ENCODE peak calls at places on chromosome 9, in five cellular contexts. S is glutamatergic neuron, K is OCI-LY7, Y is ecto neural progenitor cell, H is C1 segment of cervical spinal cord. U is an unnamed sample.

GRCh38 chr9:115237383-115238087 is 119.6 kb upstream of the TNC start:
- DNase-seq in Y (no peak), H (no peak), S (no peak), K (no peak), U (no peak)

GRCh38 chr9:132994410-132995120 is 16.1 kb downstream of the GFI1B start:
- DNase-seq in H (no peak), Y (peak), K (peak), S (no peak), U (no peak)

GRCh38 chr9:101047848-101048402 is 19.4 kb downstream of the PLPPR1 start:
- DNase-seq in H (peak), K (no peak), Y (no peak), S (no peak), U (no peak)

GRCh38 chr9:6126377-6126776 is 89.2 kb upstream of the IL33 start:
- DNase-seq in Y (no peak), K (no peak), H (no peak), S (no peak), U (peak)

GRCh38 chr9:17246770-17247169 is 111.9 kb downstream of the CNTLN start:
- DNase-seq in H (no peak), Y (no peak), K (no peak), S (no peak), U (no peak)

GRCh38 chr9:4344946-4345345 is 45.1 kb upstream of the GLIS3 start:
- DNase-seq in Y (no peak), S (no peak), K (no peak), H (no peak), U (no peak)

GRCh38 chr9:35164711-35165110 is 2.9 kb downstream of the UNC13B start:
- DNase-seq in S (no peak), K (no peak), H (no peak), Y (no peak), U (no peak)

GRCh38 chr9:130013326-130013725 is 29.7 kb downstream of the FNBP1 start:
- DNase-seq in Y (no peak), S (no peak), K (no peak), H (no peak), U (no peak)

GRCh38 chr9:96654450-96655197 is 493 bp downstream of the PRXL2C start:
- DNase-seq in S (peak), H (peak), Y (peak), K (no peak), U (peak)

GRCh38 chr9:89743216-89743575 is 138.4 kb downstream of the GADD45G start:
- DNase-seq in S (no peak), H (no peak), Y (no peak), K (peak), U (no peak)

GRCh38 chr9:82570226-82570625 is 492.7 kb downstream of the RASEF start:
- DNase-seq in H (no peak), Y (no peak), S (no peak), K (no peak), U (no peak)

GRCh38 chr9:87148391-87149237 is 201.3 kb upstream of the GAS1 start:
- DNase-seq in H (peak), K (no peak), S (peak), Y (peak), U (peak)

GRCh38 chr9:137313956-137314560 is 12.0 kb upstream of the NRARP start:
- DNase-seq in S (peak), H (no peak), Y (peak), K (no peak), U (peak)

GRCh38 chr9:83449166-83449565 is 89.0 kb downstream of the FRMD3 start:
- DNase-seq in K (no peak), S (no peak), H (no peak), Y (no peak), U (no peak)

GRCh38 chr9:19782005-19782404 is 6.8 kb downstream of the SLC24A2 start:
- DNase-seq in Y (no peak), S (no peak), K (no peak), H (no peak), U (no peak)

GRCh38 chr9:111298831-111299603 is 31.0 kb downstream of the OR2K2 start:
- DNase-seq in H (peak), K (peak), S (no peak), Y (no peak), U (no peak)

GRCh38 chr9:5516453-5517220 is 6.3 kb downstream of the PDCD1LG2 start:
- DNase-seq in S (no peak), K (no peak), Y (no peak), H (no peak), U (no peak)

GRCh38 chr9:99103054-99103453 is 1.9 kb upstream of the TGFBR1 start:
- DNase-seq in H (no peak), S (no peak), Y (no peak), K (no peak), U (no peak)

GRCh38 chr9:88462191-88462590 is 72.8 kb upstream of the NXNL2 start:
- DNase-seq in H (no peak), K (no peak), S (no peak), Y (no peak), U (no peak)

GRCh38 chr9:78253285-78253684 is 17.4 kb downstream of the CEP78 start:
- DNase-seq in H (no peak), S (no peak), K (no peak), Y (no peak), U (no peak)

GRCh38 chr9:91991621-91992435 is 41.8 kb upstream of the ROR2 start:
- DNase-seq in H (no peak), Y (no peak), K (no peak), S (no peak), U (no peak)

GRCh38 chr9:93133641-93134017 is 422 bp downstream of the NINJ1 start:
- DNase-seq in H (no peak), K (no peak), Y (no peak), S (peak), U (no peak)

GRCh38 chr9:93346240-93347112 is 105.0 kb upstream of the FAM120A start:
- DNase-seq in H (peak), S (peak), Y (peak), K (no peak), U (no peak)

GRCh38 chr9:128484686-128485413 is 19.7 kb upstream of the GLE1 start:
- DNase-seq in H (no peak), K (no peak), Y (no peak), S (no peak), U (no peak)

GRCh38 chr9:79390077-79390673 is 181.6 kb upstream of the TLE4 start:
- DNase-seq in S (no peak), Y (no peak), H (no peak), K (no peak), U (no peak)

GRCh38 chr9:110748251-110748893 is 79.8 kb downstream of the MUSK start:
- DNase-seq in K (no peak), H (no peak), S (no peak), Y (no peak), U (no peak)

GRCh38 chr9:123339666-123340414 is 16.2 kb upstream of the CRB2 start:
- DNase-seq in S (no peak), K (peak), H (no peak), Y (no peak), U (no peak)

GRCh38 chr9:89988458-89988857 is 383.6 kb downstream of the GADD45G start:
- DNase-seq in Y (no peak), H (no peak), K (no peak), S (no peak), U (no peak)

GRCh38 chr9:30774326-30774725 is 1610.1 kb upstream of the ACO1 start:
- DNase-seq in Y (peak), S (peak), H (no peak), K (no peak), U (peak)

GRCh38 chr9:114157516-114158176 is 2.3 kb downstream of the COL27A1 start:
- DNase-seq in S (no peak), H (no peak), Y (no peak), K (no peak), U (no peak)

GRCh38 chr9:106203832-106204516 is 509.6 kb downstream of the TMEM38B start:
- DNase-seq in K (no peak), Y (no peak), H (no peak), S (no peak), U (peak)

GRCh38 chr9:97831843-97832636 is 21.0 kb upstream of the FOXE1 start:
- DNase-seq in H (no peak), Y (no peak), K (peak), S (no peak), U (no peak)

GRCh38 chr9:133239533-133240090 is 30.6 kb upstream of the OBP2B start:
- DNase-seq in Y (no peak), K (no peak), H (no peak), S (no peak), U (peak)

GRCh38 chr9:14654932-14655331 is 38.3 kb downstream of the ZDHHC21 start:
- DNase-seq in H (no peak), Y (no peak), S (no peak), K (peak), U (no peak)

GRCh38 chr9:6829027-6829426 is 71.3 kb downstream of the KDM4C start:
- DNase-seq in S (no peak), H (no peak), Y (no peak), K (no peak), U (no peak)

U was measured in H9.